ENCODE peak calls at places on chromosomes 13 and 19, in eight cellular contexts. Q is psoas muscle, P is H7, W is GM23338, R is brain microvascular endothelial cell, X is body of pancreas, M is breast epithelium, V is neural progenitor cell. C is an unnamed sample. For H3K36me3, the result is how much of the 10 kb centered on the place peaks cover.

GRCh38 chr19:12665281-12665573 is 1.3 kb downstream of the MAN2B1 start:
- DNase-seq in X (no peak), R (no peak), Q (no peak), V (no peak), M (no peak), W (no peak), P (no peak), C (no peak)

GRCh38 chr19:1410136-1410786 is 2.9 kb downstream of the DAZAP1 start:
- DNase-seq in P (no peak), R (peak), M (no peak), X (peak), W (no peak), V (no peak), Q (no peak), C (no peak)

GRCh38 chr13:113951246-113951999 is 22.5 kb downstream of the C13orf46 start:
- DNase-seq in V (peak), W (peak), Q (peak), R (peak), P (peak), X (peak), M (peak), C (no peak)

GRCh38 chr13:42753697-42754096 is 27.7 kb upstream of the FAM216B start:
- DNase-seq in V (no peak), W (no peak), X (no peak), R (no peak), Q (no peak), P (no peak), M (no peak), C (no peak)

GRCh38 chr13:98386632-98387031 is 190.3 kb downstream of the STK24 start:
- DNase-seq in X (no peak), V (no peak), P (no peak), M (no peak), R (no peak), W (no peak), Q (no peak), C (no peak)

GRCh38 chr13:94758571-94758970 is 46.2 kb upstream of the SOX21 start:
- DNase-seq in P (no peak), V (no peak), X (no peak), R (no peak), W (no peak), M (no peak), Q (no peak), C (no peak)

GRCh38 chr19:10517361-10517759 is at the start of gene S1PR5:
- DNase-seq in M (no peak), V (peak), Q (no peak), W (peak), P (peak), X (peak), R (no peak), C (peak)

GRCh38 chr19:42023121-42023942 is 29.3 kb upstream of the ATP1A3 start:
- DNase-seq in P (peak), V (peak), M (no peak), X (no peak), R (peak), W (peak), Q (no peak), C (peak)

GRCh38 chr19:38614289-38614688 is 3.5 kb downstream of the MAP4K1 start:
- DNase-seq in M (no peak), X (no peak), W (no peak), V (no peak), P (peak), R (no peak), Q (no peak), C (no peak)

GRCh38 chr19:54366811-54367210 is 2.1 kb upstream of the LAIR1 start:
- DNase-seq in V (no peak), X (no peak), P (no peak), W (no peak), M (no peak), Q (no peak), R (no peak), C (no peak)

GRCh38 chr19:1110809-1111640 is 7.2 kb downstream of the GPX4 start:
- DNase-seq in P (no peak), X (no peak), R (no peak), V (no peak), M (no peak), W (no peak), Q (no peak), C (peak)

GRCh38 chr19:30174357-30174645 is 197.9 kb upstream of the ZNF536 start:
- DNase-seq in R (no peak), V (no peak), M (no peak), P (no peak), W (no peak), Q (no peak), X (peak), C (no peak)

GRCh38 chr13:76942363-76942762 is 5.9 kb upstream of the ACOD1 start:
- DNase-seq in R (no peak), P (no peak), V (no peak), X (no peak), Q (no peak), W (no peak), M (no peak), C (no peak)

GRCh38 chr13:94708031-94708571 is 4.2 kb downstream of the SOX21 start:
- DNase-seq in X (no peak), Q (no peak), V (peak), M (no peak), R (no peak), W (peak), P (peak), C (no peak)

GRCh38 chr13:73765651-73766384 is 368.4 kb downstream of the KLF12 start:
- DNase-seq in P (peak), R (peak), M (peak), X (peak), Q (peak), W (peak), V (peak), C (no peak)

GRCh38 chr13:31207630-31208549 is 8.1 kb downstream of the B3GLCT start:
- DNase-seq in Q (peak), X (no peak), W (no peak), P (peak), M (no peak), V (peak), R (peak), C (peak)

GRCh38 chr19:2949939-2950285 is 5.1 kb upstream of the ZNF77 start:
- DNase-seq in W (peak), R (peak), M (no peak), X (peak), P (no peak), Q (no peak), V (no peak), C (no peak)

GRCh38 chr13:94232956-94233355 is 246.5 kb downstream of the DCT start:
- DNase-seq in X (no peak), P (no peak), Q (no peak), M (no peak), W (no peak), R (no peak), V (no peak), C (no peak)

GRCh38 chr13:32121316-32121715 is 89.7 kb downstream of the FRY start:
- DNase-seq in W (no peak), P (no peak), X (no peak), V (no peak), R (no peak), Q (no peak), M (no peak), C (no peak)

DNA sequence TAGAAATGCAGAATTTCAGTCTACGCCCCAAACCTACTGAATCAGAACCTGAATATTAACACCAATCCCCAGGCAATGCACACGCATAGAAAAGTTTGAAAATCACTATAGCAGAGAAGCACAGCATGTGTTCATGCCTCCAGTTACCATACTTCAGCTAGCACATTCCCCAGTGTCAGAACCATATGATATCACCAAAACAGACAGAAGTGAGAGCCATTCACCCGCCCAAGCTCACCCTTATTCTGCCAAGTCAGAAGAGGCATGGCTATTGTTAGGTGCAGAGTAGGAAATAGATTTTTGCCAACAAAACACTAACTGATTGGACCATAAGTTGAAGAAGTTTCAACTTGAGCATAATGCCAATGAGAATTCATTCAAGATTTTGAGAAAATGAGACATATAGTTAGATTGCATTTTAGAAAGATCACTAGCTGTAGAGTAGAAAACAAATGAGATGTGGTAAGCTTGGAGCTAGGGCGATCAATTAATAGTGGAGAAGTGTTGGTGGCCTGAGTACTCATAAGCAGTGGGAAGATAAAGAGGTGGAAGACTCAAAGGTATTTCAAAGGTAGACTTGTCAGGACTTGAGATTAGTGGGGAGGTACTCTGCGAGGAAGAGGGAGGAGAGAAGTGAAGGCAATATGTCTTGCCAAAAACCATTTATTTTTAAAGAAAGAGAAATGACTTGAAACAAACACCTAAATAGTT is 492.4 kb downstream of the SUCLA2 start:
- DNase-seq in W (peak), P (no peak), M (no peak), R (no peak), V (no peak), Q (no peak), X (no peak), C (no peak)
- H3K36me3 ChIP-seq in W (under half), P (under half), M (under half), R (under half), V (under half), Q (under half), X (under half), C (under half)

GRCh38 chr19:43495082-43495481 is 9.5 kb downstream of the PHLDB3 start:
- DNase-seq in R (no peak), P (no peak), Q (no peak), W (no peak), M (no peak), X (no peak), V (no peak), C (no peak)
- H3K36me3 ChIP-seq in R (under half), P (under half), Q (under half), W (under half), M (under half), X (under half), V (under half), C (under half)

DNA sequence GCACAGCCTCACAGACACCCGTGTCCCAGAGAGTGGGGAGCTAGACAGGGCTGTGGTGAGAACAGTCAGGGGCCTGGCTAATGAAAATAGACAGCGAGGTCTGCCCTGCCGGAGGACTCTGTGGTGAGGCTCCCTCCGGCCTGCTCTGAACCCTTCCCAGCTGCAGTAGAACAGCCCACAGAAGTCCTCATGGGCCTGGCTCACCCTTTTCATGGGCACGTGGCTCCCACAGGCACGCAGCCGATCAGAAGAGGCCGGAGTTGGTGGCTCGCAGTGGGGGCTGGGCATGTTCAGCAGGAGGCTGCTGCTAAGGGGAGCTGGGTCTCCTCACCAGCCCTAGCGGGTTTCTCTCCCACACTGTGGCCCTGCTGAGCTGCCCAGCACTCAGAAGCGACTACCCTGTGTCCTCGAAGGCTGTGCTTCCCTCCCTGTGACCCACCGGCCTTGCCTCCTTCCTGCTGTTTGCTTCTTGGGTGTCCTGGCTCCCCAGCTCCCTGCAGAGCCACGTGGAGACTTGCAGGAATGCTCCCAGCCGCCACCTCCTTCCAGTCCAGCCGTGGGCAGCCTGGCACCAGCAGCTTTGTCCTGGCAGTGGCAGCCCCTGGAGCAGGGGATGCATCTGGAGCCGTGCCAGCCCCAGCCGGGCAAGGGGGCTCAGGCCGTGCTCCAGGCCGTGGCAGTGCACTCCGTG is 138.7 kb downstream of the KDM4B start:
- DNase-seq in M (no peak), X (peak), P (no peak), V (no peak), R (peak), Q (no peak), W (no peak), C (no peak)
- H3K36me3 ChIP-seq in M (under half), X (under half), P (under half), V (under half), R (under half), Q (under half), W (under half), C (under half)

GRCh38 chr19:47071731-47072130 is 23.3 kb upstream of the TMEM160 start:
- DNase-seq in W (no peak), X (no peak), R (no peak), V (no peak), Q (no peak), M (no peak), P (peak), C (no peak)
- H3K36me3 ChIP-seq in W (under half), X (under half), R (under half), V (under half), Q (under half), M (under half), P (under half), C (half or more)

DNA sequence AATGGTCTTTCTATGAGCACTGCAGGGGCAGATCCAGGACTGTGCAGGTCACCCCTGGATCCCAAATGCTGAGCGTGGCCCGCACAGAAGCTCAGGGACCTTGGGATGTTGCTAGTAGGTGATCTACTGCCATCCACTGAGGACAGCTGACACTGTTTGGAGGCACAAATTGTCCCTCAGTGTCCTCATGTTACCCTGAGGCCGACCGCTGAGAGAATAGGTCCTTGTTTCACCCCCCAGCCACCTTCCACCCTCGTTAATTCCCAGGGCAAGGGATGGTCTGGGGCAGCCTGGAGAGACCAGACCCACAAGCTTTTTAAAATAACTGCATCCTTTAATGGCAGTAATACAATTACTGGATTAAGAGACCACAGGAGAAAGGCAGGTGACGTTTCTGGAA is 15.4 kb upstream of the TMEM160 start:
- DNase-seq in Q (no peak), X (no peak), P (no peak), M (no peak), W (no peak), R (no peak), V (no peak), C (no peak)
- H3K36me3 ChIP-seq in Q (under half), X (under half), P (under half), M (under half), W (under half), R (under half), V (under half), C (under half)

GRCh38 chr13:37026778-37027177 is 26.2 kb downstream of the EXOSC8 start:
- DNase-seq in W (no peak), V (no peak), X (no peak), P (no peak), M (no peak), R (no peak), Q (no peak), C (no peak)

GRCh38 chr13:37029617-37030016 is 29.0 kb downstream of the EXOSC8 start:
- DNase-seq in Q (no peak), V (no peak), X (no peak), R (peak), P (no peak), M (no peak), W (no peak), C (no peak)

GRCh38 chr13:37027639-37028038 is 27.1 kb downstream of the EXOSC8 start:
- DNase-seq in P (no peak), V (no peak), X (no peak), R (no peak), M (no peak), W (no peak), Q (no peak), C (no peak)

DNA sequence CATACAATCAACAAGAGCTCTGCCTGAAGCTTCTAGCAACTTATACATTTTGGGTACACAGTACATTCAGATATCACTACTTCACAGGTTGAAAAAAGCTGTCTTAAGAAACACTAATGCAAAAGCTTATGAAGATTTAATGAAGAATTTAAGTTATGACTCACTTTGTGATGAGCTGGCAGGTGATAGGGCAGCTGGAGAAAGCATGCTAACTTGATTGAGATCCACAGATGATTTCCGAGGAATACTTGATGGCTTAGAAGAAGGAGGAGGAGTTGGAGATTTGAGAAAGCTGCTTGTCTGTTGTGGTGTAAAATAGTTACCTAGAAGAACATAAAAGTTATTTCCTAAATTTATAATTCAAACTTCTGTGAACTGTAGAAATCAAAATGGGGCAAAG is 23.3 kb downstream of the EXOSC8 start:
- DNase-seq in M (no peak), X (no peak), Q (no peak), W (no peak), V (no peak), P (no peak), R (peak), C (no peak)
- H3K36me3 ChIP-seq in M (under half), X (under half), Q (under half), W (half or more), V (under half), P (under half), R (under half), C (half or more)

DNA sequence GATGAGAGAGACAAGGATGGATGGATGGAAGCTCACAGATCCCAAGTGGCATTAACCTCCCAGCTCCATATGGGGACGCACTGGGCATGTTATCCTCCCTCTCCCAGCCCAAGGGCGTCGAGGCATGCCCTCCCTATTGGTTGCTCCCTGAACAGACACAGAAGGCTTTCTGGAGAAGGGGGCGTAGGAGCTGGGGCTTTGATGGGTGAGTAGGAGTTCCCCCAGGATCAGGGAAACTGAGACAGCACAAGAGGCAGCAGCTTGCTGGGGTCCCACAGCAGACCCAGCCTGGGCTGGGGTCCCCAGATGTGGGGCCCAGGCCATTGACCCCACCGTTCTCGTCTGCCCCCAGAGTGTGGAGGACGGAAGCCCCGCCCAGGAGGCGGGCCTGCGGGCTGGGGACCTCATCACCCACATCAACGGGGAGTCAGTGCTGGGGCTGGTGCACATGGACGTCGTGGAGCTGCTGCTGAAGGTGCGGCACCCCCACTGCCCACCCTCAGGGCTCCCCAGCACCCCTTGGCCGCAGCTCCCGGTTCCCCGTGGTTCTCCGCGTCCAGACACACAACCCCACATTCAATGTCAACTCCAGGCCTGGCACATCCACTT is 7.5 kb upstream of the PIK3R2 start:
- DNase-seq in W (no peak), R (no peak), P (no peak), X (no peak), Q (no peak), V (no peak), M (no peak), C (no peak)
- H3K36me3 ChIP-seq in W (under half), R (under half), P (under half), X (under half), Q (under half), V (under half), M (under half), C (under half)

DNA sequence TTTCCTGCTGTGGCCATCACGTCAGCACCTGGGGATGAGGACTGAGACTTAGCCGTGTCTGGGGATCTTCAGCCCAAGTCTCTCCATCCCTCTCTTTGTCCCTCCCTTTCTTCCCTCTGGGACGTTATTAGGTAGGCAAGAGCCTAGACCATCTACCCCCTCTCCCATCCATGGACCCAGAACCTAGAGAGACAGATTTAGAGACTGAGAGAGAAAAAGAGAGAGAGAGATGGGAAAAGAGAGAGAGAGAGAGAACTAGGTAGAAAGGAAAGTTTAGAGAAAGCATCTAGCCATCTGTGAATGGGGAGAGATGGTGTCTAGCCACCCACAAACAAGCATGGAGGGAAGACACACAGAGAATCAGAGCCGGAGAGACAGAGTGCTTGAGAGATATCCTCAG is 473 bp downstream of the KLK4 start:
- DNase-seq in V (no peak), Q (no peak), X (no peak), P (no peak), R (no peak), M (no peak), W (no peak), C (no peak)
- H3K36me3 ChIP-seq in V (under half), Q (under half), X (under half), P (under half), R (under half), M (under half), W (under half), C (under half)

DNA sequence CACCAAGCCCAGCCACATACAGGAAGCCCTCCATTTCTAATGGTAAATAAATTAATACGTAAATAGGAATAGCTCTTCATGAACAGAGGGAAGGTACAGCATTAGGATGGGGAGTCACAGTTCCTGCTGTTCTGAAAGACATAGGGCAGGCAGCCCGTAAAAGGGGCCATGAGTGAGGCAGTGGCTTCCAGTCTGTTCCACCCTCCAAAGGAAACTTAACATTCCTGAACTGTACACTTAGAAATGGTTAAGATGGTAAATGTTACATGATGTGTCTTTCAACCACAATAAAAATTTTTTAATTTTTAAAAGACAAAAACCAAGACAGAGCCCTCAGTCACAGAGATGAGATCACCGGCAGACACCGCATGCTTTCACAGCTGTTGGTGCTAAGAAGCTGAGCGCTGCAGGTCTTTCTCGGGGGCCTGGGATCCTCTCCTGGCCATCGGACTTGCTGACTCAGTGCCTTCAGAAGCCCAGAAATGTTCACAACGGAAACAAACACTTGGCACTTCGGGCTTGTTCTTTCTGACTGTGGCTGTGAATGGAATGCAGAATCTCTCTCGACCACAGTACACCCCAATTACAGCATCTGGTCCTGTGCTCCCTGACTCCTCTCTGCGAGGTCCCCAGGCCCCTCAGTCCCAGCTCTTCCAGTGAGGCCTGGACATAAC is 36.4 kb downstream of the EPS15L1 start:
- DNase-seq in R (peak), X (peak), P (no peak), W (no peak), Q (peak), M (no peak), V (no peak), C (peak)
- H3K36me3 ChIP-seq in R (under half), X (under half), P (under half), W (under half), Q (under half), M (under half), V (under half), C (half or more)

C was measured in MG63.